ENCODE peak calls at places on chromosomes 7 and 10, in four cellular contexts. B is activated T-cell treated with anti-CD3 and anti-CD28 coated beads, Interleukin-2, amount 50 U/mL, for 72 hours; E is fibroblast of the aortic adventitia; Y is substantia nigra. L is an unnamed sample.

GRCh38 chr7:17663056-17663675 is 277.1 kb downstream of the SNX13 start:
- DNase-seq in Y (no peak), B (no peak), E (peak; percentile 96), L (no peak)

GRCh38 chr7:39413866-39414668 is 152.1 kb upstream of the YAE1 start:
- DNase-seq in Y (no peak), B (peak; percentile 74), E (peak; percentile 11), L (peak; percentile 67)

GRCh38 chr10:89207181-89207800 is at the start of gene CH25H:
- DNase-seq in B (peak; percentile 45), E (peak; percentile 71), Y (peak; percentile 56), L (peak; percentile 51)

GRCh38 chr10:107542607-107543006 is 378.1 kb upstream of the SORCS1 start:
- DNase-seq in B (no peak), Y (no peak), E (no peak), L (no peak)

GRCh38 chr7:149422065-149422913 is 38.6 kb downstream of the ZNF777 start:
- DNase-seq in Y (no peak), B (peak; percentile 80), E (peak; percentile 42), L (peak; percentile 46)

GRCh38 chr7:25804154-25804553 is 347.8 kb upstream of the NFE2L3 start:
- DNase-seq in E (no peak), Y (no peak), B (no peak), L (no peak)

GRCh38 chr10:59057350-59057749 is 119.1 kb upstream of the PHYHIPL start:
- DNase-seq in B (no peak), E (no peak), Y (peak; percentile 3), L (no peak)

GRCh38 chr7:103854611-103855010 is 134.8 kb downstream of the RELN start:
- DNase-seq in B (no peak), E (no peak), Y (no peak), L (no peak)

GRCh38 chr7:19713676-19714075 is 4.8 kb upstream of the POLR1F start:
- DNase-seq in B (peak; percentile 27), E (peak; percentile 73), Y (no peak), L (peak; percentile 38)

GRCh38 chr10:123464428-123465323 is 201.5 kb upstream of the GPR26 start:
- DNase-seq in Y (no peak), E (no peak), B (no peak), L (no peak)

GRCh38 chr7:121302214-121302745 is 26.5 kb upstream of the WNT16 start:
- DNase-seq in Y (no peak), E (no peak), B (no peak), L (no peak)

GRCh38 chr7:156560075-156560474 is 80.5 kb upstream of the RNF32 start:
- DNase-seq in E (no peak), B (no peak), Y (no peak), L (no peak)

GRCh38 chr7:106426803-106427202 is 142.0 kb upstream of the NAMPT start:
- DNase-seq in E (no peak), Y (no peak), B (no peak), L (no peak)

GRCh38 chr7:106566174-106566573 is 94.8 kb downstream of the CCDC71L start:
- DNase-seq in E (no peak), B (no peak), Y (no peak), L (no peak)

GRCh38 chr7:11130012-11130411 is 156.3 kb downstream of the PHF14 start:
- DNase-seq in B (peak; percentile 15), E (no peak), Y (no peak), L (no peak)